ENCODE peak calls at places on chromosomes 7 and 10, in five cellular contexts. R is activated gamma-delta T cell treated with Interleukin-2 at 50 U/mL for 16 hours, G is heart left ventricle, B is endothelial cell, L is keratinocyte. F is an unnamed sample.

GRCh38 chr10:110535958-110536891 is 31.3 kb upstream of the SMC3 start:
- DNase-seq in R (peak; percentile 60), G (peak; percentile 36), B (no peak), L (no peak), F (no peak)

GRCh38 chr10:100725869-100726426 is 19.4 kb upstream of the PAX2 start:
- DNase-seq in R (no peak), G (no peak), B (no peak), L (no peak), F (no peak)

GRCh38 chr10:79237801-79238520 is 109.3 kb upstream of the PPIF start:
- DNase-seq in R (no peak), G (no peak), B (no peak), L (no peak), F (no peak)

GRCh38 chr10:12643279-12643678 is 293.9 kb downstream of the CAMK1D start:
- DNase-seq in R (no peak), G (no peak), B (no peak), L (no peak), F (no peak)

GRCh38 chr10:969473-970150 is 18.6 kb upstream of the GTPBP4 start:
- DNase-seq in R (no peak), G (no peak), B (no peak), L (no peak), F (no peak)

GRCh38 chr7:150435390-150436073 is 14.9 kb upstream of the GIMAP8 start:
- DNase-seq in R (no peak), G (no peak), B (no peak), L (no peak), F (no peak)

GRCh38 chr7:22399091-22399490 is 42.1 kb upstream of the RAPGEF5 start:
- DNase-seq in R (no peak), G (no peak), B (no peak), L (no peak), F (no peak)

GRCh38 chr10:30645340-30645827 is 15.8 kb upstream of the LYZL2 start:
- DNase-seq in R (no peak), G (peak; percentile 25), B (no peak), L (no peak), F (no peak)

F was measured in BJ.